ENCODE peak calls at places on chromosomes 2 and 18, in eight cellular contexts. I, T, M, S, H, K, J and O are unnamed samples.
A peak's percentile ranks its signal among the peaks of the same experiment; 100 is the strongest.

GRCh38 chr2:127637236-127637630 is 8.7 kb upstream of the GPR17 start:
- DNase-seq in I (no peak), T (no peak), M (peak; percentile 88), S (no peak), H (no peak), K (no peak), J (no peak), O (no peak)

GRCh38 chr2:152440049-152440448 is 105.1 kb downstream of the FMNL2 start:
- DNase-seq in I (no peak), T (no peak), M (no peak), S (no peak), H (no peak), K (no peak), J (no peak), O (no peak)

GRCh38 chr2:207291287-207292249 is 125.8 kb upstream of the KLF7 start:
- DNase-seq in I (no peak), T (no peak), M (no peak), S (no peak), H (no peak), K (no peak), J (no peak), O (no peak)

GRCh38 chr2:240467149-240467642 is 31.7 kb downstream of the GPC1 start:
- DNase-seq in I (no peak), T (peak; percentile 62), M (peak; percentile 54), S (no peak), H (no peak), K (peak; percentile 71), J (no peak), O (no peak)

GRCh38 chr2:127081826-127082633 is 24.9 kb downstream of the BIN1 start:
- DNase-seq in I (no peak), T (no peak), M (peak; percentile 97), S (no peak), H (peak; percentile 49), K (no peak), J (peak; percentile 44), O (no peak)

GRCh38 chr2:187461294-187462261 is 13.5 kb upstream of the CALCRL start:
- DNase-seq in I (no peak), T (no peak), M (no peak), S (no peak), H (no peak), K (no peak), J (peak; percentile 79), O (no peak)

GRCh38 chr2:25131567-25132295 is 36.6 kb downstream of the POMC start:
- DNase-seq in I (no peak), T (no peak), M (peak; percentile 78), S (no peak), H (peak; percentile 57), K (no peak), J (peak; percentile 60), O (no peak)

GRCh38 chr2:227297052-227297451 is 28.0 kb upstream of the MFF start:
- DNase-seq in I (no peak), T (no peak), M (no peak), S (no peak), H (no peak), K (no peak), J (no peak), O (no peak)

GRCh38 chr2:234640657-234641056 is 143.8 kb upstream of the ARL4C start:
- DNase-seq in I (no peak), T (no peak), M (no peak), S (no peak), H (no peak), K (no peak), J (no peak), O (no peak)

GRCh38 chr2:21696900-21697299 is 573.1 kb downstream of the TDRD15 start:
- DNase-seq in I (no peak), T (no peak), M (no peak), S (no peak), H (no peak), K (no peak), J (no peak), O (no peak)

GRCh38 chr2:185828326-185828725 is 89.7 kb downstream of the FSIP2 start:
- DNase-seq in I (no peak), T (no peak), M (no peak), S (no peak), H (no peak), K (no peak), J (no peak), O (no peak)

GRCh38 chr2:1648241-1649102 is 95.8 kb downstream of the PXDN start:
- DNase-seq in I (no peak), T (peak; percentile 65), M (peak; percentile 71), S (no peak), H (no peak), K (no peak), J (no peak), O (no peak)

GRCh38 chr2:20291846-20292408 is 58.7 kb downstream of the PUM2 start:
- DNase-seq in I (no peak), T (no peak), M (no peak), S (no peak), H (no peak), K (no peak), J (peak; percentile 28), O (no peak)

GRCh38 chr18:34707670-34708069 is 2.4 kb upstream of the DTNA start:
- DNase-seq in I (peak; percentile 70), T (peak; percentile 81), M (no peak), S (no peak), H (no peak), K (no peak), J (peak; percentile 33), O (peak; percentile 67)

GRCh38 chr18:34709631-34710429 is at the start of gene DTNA:
- DNase-seq in I (no peak), T (no peak), M (no peak), S (no peak), H (no peak), K (no peak), J (peak; percentile 65), O (no peak)

GRCh38 chr18:34709104-34709503 is 994 bp upstream of the DTNA start:
- DNase-seq in I (no peak), T (peak; percentile 76), M (no peak), S (no peak), H (no peak), K (no peak), J (no peak), O (no peak)

GRCh38 chr18:34704823-34705222 is 5.3 kb upstream of the DTNA start:
- DNase-seq in I (no peak), T (no peak), M (no peak), S (no peak), H (no peak), K (no peak), J (no peak), O (no peak)

DNA sequence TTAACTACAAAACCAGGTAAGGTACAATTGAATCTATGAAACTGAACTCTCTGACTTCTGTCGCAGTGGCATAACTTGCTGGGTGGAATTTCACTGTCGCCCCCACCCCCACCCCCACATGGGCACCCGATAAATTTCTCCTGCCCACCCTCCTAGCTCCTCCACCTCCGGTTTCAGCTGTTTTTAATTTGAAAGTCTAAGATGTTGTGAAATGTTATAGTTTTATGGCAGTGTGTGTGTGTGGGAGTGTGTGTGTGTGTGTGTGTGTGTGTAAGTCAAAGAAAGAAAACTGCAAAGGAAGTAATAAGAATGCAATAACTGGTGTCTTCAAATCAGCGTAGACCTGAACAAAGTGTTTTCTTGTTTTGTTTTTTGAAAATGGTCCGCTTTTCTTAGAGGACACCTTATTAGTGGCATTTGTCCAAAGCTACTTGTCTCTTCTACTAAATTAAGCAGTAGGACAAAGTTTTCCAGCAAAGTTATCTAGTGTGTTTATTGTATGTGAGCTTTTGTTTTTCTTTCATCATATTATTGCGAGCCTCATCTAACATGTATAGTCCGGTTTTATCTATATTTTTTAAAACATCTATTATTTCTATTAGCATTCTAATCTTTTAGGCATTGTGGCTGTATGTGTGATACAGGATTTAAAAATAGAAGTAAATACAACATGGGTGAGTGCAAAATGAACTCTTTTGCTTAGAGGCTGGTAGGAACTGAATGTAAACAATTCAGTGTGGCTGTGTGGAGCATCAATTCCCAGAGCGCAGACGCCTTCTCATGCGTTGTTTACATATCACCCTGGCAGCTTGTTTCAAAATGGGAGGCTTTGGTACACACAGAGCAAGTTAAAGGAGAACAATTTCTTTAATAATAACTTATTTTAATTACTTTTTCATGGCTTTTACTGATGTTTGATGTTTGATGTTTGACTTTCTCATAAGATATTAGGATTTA is 610 bp downstream of the DTNA start:
- DNase-seq in I (no peak), T (no peak), M (no peak), S (no peak), H (no peak), K (no peak), J (no peak), O (no peak)
- H3K4me3 ChIP-seq in I (no peak overlapping the region), T (peak overlapping the region; percentile 17), M (no peak overlapping the region), S (no peak overlapping the region), H (no peak overlapping the region), K (peak overlapping the region; percentile 17), J (no peak overlapping the region), O (peak overlapping the region; percentile 11)

GRCh38 chr2:223877771-223878410 is 40.5 kb upstream of the AP1S3 start:
- DNase-seq in I (no peak), T (no peak), M (no peak), S (peak; percentile 53), H (no peak), K (no peak), J (no peak), O (no peak)

GRCh38 chr2:223870840-223871618 is 33.6 kb upstream of the AP1S3 start:
- DNase-seq in I (no peak), T (no peak), M (no peak), S (peak; percentile 73), H (no peak), K (no peak), J (no peak), O (no peak)

GRCh38 chr2:223868005-223868404 is 30.6 kb upstream of the AP1S3 start:
- DNase-seq in I (no peak), T (no peak), M (no peak), S (no peak), H (no peak), K (no peak), J (no peak), O (no peak)

DNA sequence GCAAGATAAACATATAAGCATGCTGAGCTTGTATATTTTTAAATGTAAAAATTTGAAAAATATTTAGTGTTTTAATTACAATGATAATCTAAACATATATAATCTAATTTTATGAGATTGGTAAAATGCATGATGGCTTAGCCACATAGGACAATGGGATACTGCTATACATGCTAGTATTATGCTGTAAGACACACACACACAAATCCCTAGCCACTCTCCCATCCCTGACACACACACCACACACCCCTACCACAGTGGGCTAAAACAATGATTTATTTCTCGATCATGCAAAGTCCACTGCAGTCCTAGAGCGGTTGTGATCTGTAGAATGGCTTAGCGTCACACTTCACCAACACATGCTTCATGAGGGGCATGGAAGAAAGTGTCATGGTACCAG is 36.3 kb upstream of the AP1S3 start:
- DNase-seq in I (no peak), T (no peak), M (no peak), S (no peak), H (no peak), K (no peak), J (no peak), O (no peak)
- TF ChIP-seq POLR2AphosphoS5 in I (no peak), T (no peak), M (no peak), S (no peak), H (no peak), K (no peak), J (no peak), O (no peak)

GRCh38 chr18:50356036-50356945 is 18.6 kb upstream of the SKA1 start:
- DNase-seq in I (peak; percentile 28), T (no peak), M (no peak), S (peak; percentile 86), H (no peak), K (no peak), J (peak; percentile 41), O (no peak)
- TF ChIP-seq CTCF in I (peak; percentile 36), T (no peak), M (no peak), S (peak; percentile 69), H (no peak), K (no peak), J (peak; percentile 35), O (no peak)

GRCh38 chr2:96637385-96638143 is 548 bp downstream of the KANSL3 start:
- DNase-seq in I (peak; percentile 56), T (peak; percentile 95), M (peak; percentile 96), S (peak; percentile 85), H (no peak), K (peak; percentile 91), J (peak; percentile 86), O (no peak)
- H3K4me3 ChIP-seq in I (peak overlapping the region; percentile 78), T (peak overlapping the region; percentile 70), M (peak overlapping the region; percentile 70), S (peak overlapping the region; percentile 63), H (peak overlapping the region; percentile 45), K (peak overlapping the region; percentile 85), J (peak overlapping the region; percentile 89), O (peak overlapping the region; percentile 76)